ENCODE peak calls at places on chromosome 1, in nine cellular contexts. One of them, this sample, is unnamed.

GRCh38 chr1:85137660-85138059 is 63.2 kb downstream of the SYDE2 start:
- DNase-seq in NCI-H446: peak; percentile 97
- DNase-seq in ACHN: peak; percentile 90
- DNase-seq in NCI-H524: peak; percentile 87
- DNase-seq in transverse colon: peak; percentile 87
- DNase-seq in IMR-90: no peak
- DNase-seq in A549: peak; percentile 10
- DNase-seq in NCI-H748 treated with DMSO at 0.1 percent for 48 hours: peak; percentile 93
- DNase-seq in epithelial cell of proximal tubule: peak; percentile 94
- DNase-seq in this sample: peak; percentile 37

GRCh38 chr1:109252893-109253802 is 3.8 kb downstream of the CELSR2 start:
- DNase-seq in NCI-H446: peak; percentile 95
- DNase-seq in ACHN: peak; percentile 68
- DNase-seq in NCI-H524: no peak
- DNase-seq in transverse colon: peak; percentile 40
- DNase-seq in IMR-90: no peak
- DNase-seq in A549: no peak
- DNase-seq in NCI-H748 treated with DMSO at 0.1 percent for 48 hours: no peak
- DNase-seq in epithelial cell of proximal tubule: no peak
- DNase-seq in this sample: no peak

GRCh38 chr1:169240449-169241242 is 127.0 kb downstream of the NME7 start:
- DNase-seq in NCI-H446: peak; percentile 65
- DNase-seq in ACHN: peak; percentile 25
- DNase-seq in NCI-H524: no peak
- DNase-seq in transverse colon: no peak
- DNase-seq in IMR-90: peak; percentile 44
- DNase-seq in A549: no peak
- DNase-seq in NCI-H748 treated with DMSO at 0.1 percent for 48 hours: no peak
- DNase-seq in epithelial cell of proximal tubule: no peak
- DNase-seq in this sample: no peak

GRCh38 chr1:84929581-84929980 is 36.6 kb upstream of the LPAR3 start:
- DNase-seq in NCI-H446: no peak
- DNase-seq in ACHN: no peak
- DNase-seq in NCI-H524: no peak
- DNase-seq in transverse colon: no peak
- DNase-seq in IMR-90: no peak
- DNase-seq in A549: no peak
- DNase-seq in NCI-H748 treated with DMSO at 0.1 percent for 48 hours: no peak
- DNase-seq in epithelial cell of proximal tubule: no peak
- DNase-seq in this sample: no peak

GRCh38 chr1:78279051-78279450 is 211.7 kb upstream of the PTGFR start:
- DNase-seq in NCI-H446: no peak
- DNase-seq in ACHN: no peak
- DNase-seq in NCI-H524: no peak
- DNase-seq in transverse colon: no peak
- DNase-seq in IMR-90: peak; percentile 98
- DNase-seq in A549: no peak
- DNase-seq in NCI-H748 treated with DMSO at 0.1 percent for 48 hours: no peak
- DNase-seq in epithelial cell of proximal tubule: peak; percentile 95
- DNase-seq in this sample: no peak

GRCh38 chr1:114111731-114112661 is 41.7 kb downstream of the SYT6 start:
- DNase-seq in NCI-H446: peak; percentile 35
- DNase-seq in ACHN: no peak
- DNase-seq in NCI-H524: no peak
- DNase-seq in transverse colon: no peak
- DNase-seq in IMR-90: no peak
- DNase-seq in A549: peak; percentile 15
- DNase-seq in NCI-H748 treated with DMSO at 0.1 percent for 48 hours: no peak
- DNase-seq in epithelial cell of proximal tubule: no peak
- DNase-seq in this sample: no peak

GRCh38 chr1:247373721-247374141 is 42.1 kb upstream of the ZNF496 start:
- DNase-seq in NCI-H446: no peak
- DNase-seq in ACHN: no peak
- DNase-seq in NCI-H524: peak; percentile 14
- DNase-seq in transverse colon: peak; percentile 46
- DNase-seq in IMR-90: peak; percentile 32
- DNase-seq in A549: no peak
- DNase-seq in NCI-H748 treated with DMSO at 0.1 percent for 48 hours: peak; percentile 12
- DNase-seq in epithelial cell of proximal tubule: no peak
- DNase-seq in this sample: peak; percentile 64

GRCh38 chr1:56578963-56579875 is at the start of gene PLPP3:
- DNase-seq in NCI-H446: peak; percentile 85
- DNase-seq in ACHN: peak; percentile 69
- DNase-seq in NCI-H524: peak; percentile 87
- DNase-seq in transverse colon: peak; percentile 83
- DNase-seq in IMR-90: peak; percentile 94
- DNase-seq in A549: peak; percentile 81
- DNase-seq in NCI-H748 treated with DMSO at 0.1 percent for 48 hours: peak; percentile 47
- DNase-seq in epithelial cell of proximal tubule: no peak
- DNase-seq in this sample: peak; percentile 89

GRCh38 chr1:109901508-109902145 is 9.0 kb upstream of the CSF1 start:
- DNase-seq in NCI-H446: no peak
- DNase-seq in ACHN: no peak
- DNase-seq in NCI-H524: no peak
- DNase-seq in transverse colon: peak; percentile 42
- DNase-seq in IMR-90: no peak
- DNase-seq in A549: no peak
- DNase-seq in NCI-H748 treated with DMSO at 0.1 percent for 48 hours: no peak
- DNase-seq in epithelial cell of proximal tubule: peak; percentile 36
- DNase-seq in this sample: no peak

GRCh38 chr1:28781305-28781704 is 30.7 kb upstream of the OPRD1 start:
- DNase-seq in NCI-H446: no peak
- DNase-seq in ACHN: no peak
- DNase-seq in NCI-H524: no peak
- DNase-seq in transverse colon: no peak
- DNase-seq in IMR-90: no peak
- DNase-seq in A549: no peak
- DNase-seq in NCI-H748 treated with DMSO at 0.1 percent for 48 hours: no peak
- DNase-seq in epithelial cell of proximal tubule: no peak
- DNase-seq in this sample: no peak

GRCh38 chr1:203996126-203996525 is 76.8 kb upstream of the SOX13 start:
- DNase-seq in NCI-H446: no peak
- DNase-seq in ACHN: no peak
- DNase-seq in NCI-H524: no peak
- DNase-seq in transverse colon: no peak
- DNase-seq in IMR-90: no peak
- DNase-seq in A549: no peak
- DNase-seq in NCI-H748 treated with DMSO at 0.1 percent for 48 hours: peak; percentile 46
- DNase-seq in epithelial cell of proximal tubule: no peak
- DNase-seq in this sample: no peak

GRCh38 chr1:13224480-13225060 is 1.4 kb downstream of the PRAMEF18 start:
- DNase-seq in NCI-H446: no peak
- DNase-seq in ACHN: no peak
- DNase-seq in NCI-H524: no peak
- DNase-seq in transverse colon: no peak
- DNase-seq in IMR-90: no peak
- DNase-seq in A549: no peak
- DNase-seq in NCI-H748 treated with DMSO at 0.1 percent for 48 hours: no peak
- DNase-seq in epithelial cell of proximal tubule: no peak
- DNase-seq in this sample: no peak

GRCh38 chr1:162144853-162145252 is 75.4 kb downstream of the NOS1AP start:
- DNase-seq in NCI-H446: no peak
- DNase-seq in ACHN: no peak
- DNase-seq in NCI-H524: no peak
- DNase-seq in transverse colon: no peak
- DNase-seq in IMR-90: no peak
- DNase-seq in A549: no peak
- DNase-seq in NCI-H748 treated with DMSO at 0.1 percent for 48 hours: no peak
- DNase-seq in epithelial cell of proximal tubule: no peak
- DNase-seq in this sample: no peak

GRCh38 chr1:222749927-222750326 is 12.9 kb downstream of the FAM177B start:
- DNase-seq in NCI-H446: peak; percentile 9
- DNase-seq in ACHN: no peak
- DNase-seq in NCI-H524: no peak
- DNase-seq in transverse colon: no peak
- DNase-seq in IMR-90: no peak
- DNase-seq in A549: no peak
- DNase-seq in NCI-H748 treated with DMSO at 0.1 percent for 48 hours: no peak
- DNase-seq in epithelial cell of proximal tubule: no peak
- DNase-seq in this sample: no peak

GRCh38 chr1:54887665-54888071 is 673 bp upstream of the DHCR24 start:
- DNase-seq in NCI-H446: peak; percentile 63
- DNase-seq in ACHN: peak; percentile 62
- DNase-seq in NCI-H524: no peak
- DNase-seq in transverse colon: no peak
- DNase-seq in IMR-90: no peak
- DNase-seq in A549: no peak
- DNase-seq in NCI-H748 treated with DMSO at 0.1 percent for 48 hours: no peak
- DNase-seq in epithelial cell of proximal tubule: no peak
- DNase-seq in this sample: peak; percentile 41

GRCh38 chr1:23273450-23274133 is 56.3 kb upstream of the HTR1D start:
- DNase-seq in NCI-H446: peak; percentile 32
- DNase-seq in ACHN: peak; percentile 34
- DNase-seq in NCI-H524: no peak
- DNase-seq in transverse colon: no peak
- DNase-seq in IMR-90: peak; percentile 95
- DNase-seq in A549: peak; percentile 28
- DNase-seq in NCI-H748 treated with DMSO at 0.1 percent for 48 hours: no peak
- DNase-seq in epithelial cell of proximal tubule: no peak
- DNase-seq in this sample: peak; percentile 30

GRCh38 chr1:44029911-44030605 is 1.2 kb downstream of the SLC6A9 start:
- DNase-seq in NCI-H446: peak; percentile 85
- DNase-seq in ACHN: peak; percentile 88
- DNase-seq in NCI-H524: peak; percentile 47
- DNase-seq in transverse colon: peak; percentile 95
- DNase-seq in IMR-90: peak; percentile 86
- DNase-seq in A549: peak; percentile 76
- DNase-seq in NCI-H748 treated with DMSO at 0.1 percent for 48 hours: peak; percentile 86
- DNase-seq in epithelial cell of proximal tubule: no peak
- DNase-seq in this sample: peak; percentile 85

GRCh38 chr1:152244576-152244975 is 20.6 kb upstream of the HRNR start:
- DNase-seq in NCI-H446: no peak
- DNase-seq in ACHN: peak; percentile 39
- DNase-seq in NCI-H524: no peak
- DNase-seq in transverse colon: no peak
- DNase-seq in IMR-90: no peak
- DNase-seq in A549: no peak
- DNase-seq in NCI-H748 treated with DMSO at 0.1 percent for 48 hours: no peak
- DNase-seq in epithelial cell of proximal tubule: no peak
- DNase-seq in this sample: no peak

GRCh38 chr1:15418811-15419515 is 9.3 kb downstream of the EFHD2 start:
- DNase-seq in NCI-H446: peak; percentile 24
- DNase-seq in ACHN: peak; percentile 50
- DNase-seq in NCI-H524: no peak
- DNase-seq in transverse colon: no peak
- DNase-seq in IMR-90: no peak
- DNase-seq in A549: no peak
- DNase-seq in NCI-H748 treated with DMSO at 0.1 percent for 48 hours: no peak
- DNase-seq in epithelial cell of proximal tubule: no peak
- DNase-seq in this sample: no peak

GRCh38 chr1:219772265-219773036 is 155.9 kb downstream of the SLC30A10 start:
- DNase-seq in NCI-H446: no peak
- DNase-seq in ACHN: no peak
- DNase-seq in NCI-H524: no peak
- DNase-seq in transverse colon: no peak
- DNase-seq in IMR-90: no peak
- DNase-seq in A549: no peak
- DNase-seq in NCI-H748 treated with DMSO at 0.1 percent for 48 hours: no peak
- DNase-seq in epithelial cell of proximal tubule: no peak
- DNase-seq in this sample: no peak

GRCh38 chr1:17438977-17439249 is 564 bp downstream of the RCC2 start:
- DNase-seq in NCI-H446: no peak
- DNase-seq in ACHN: no peak
- DNase-seq in NCI-H524: no peak
- DNase-seq in transverse colon: no peak
- DNase-seq in IMR-90: no peak
- DNase-seq in A549: no peak
- DNase-seq in NCI-H748 treated with DMSO at 0.1 percent for 48 hours: no peak
- DNase-seq in epithelial cell of proximal tubule: no peak
- DNase-seq in this sample: no peak

GRCh38 chr1:94787676-94788075 is 32.5 kb upstream of the SLC44A3 start:
- DNase-seq in NCI-H446: no peak
- DNase-seq in ACHN: no peak
- DNase-seq in NCI-H524: no peak
- DNase-seq in transverse colon: no peak
- DNase-seq in IMR-90: no peak
- DNase-seq in A549: no peak
- DNase-seq in NCI-H748 treated with DMSO at 0.1 percent for 48 hours: no peak
- DNase-seq in epithelial cell of proximal tubule: no peak
- DNase-seq in this sample: no peak

GRCh38 chr1:174786760-174787159 is 213.0 kb upstream of the CACYBP start:
- DNase-seq in NCI-H446: no peak
- DNase-seq in ACHN: no peak
- DNase-seq in NCI-H524: no peak
- DNase-seq in transverse colon: no peak
- DNase-seq in IMR-90: no peak
- DNase-seq in A549: no peak
- DNase-seq in NCI-H748 treated with DMSO at 0.1 percent for 48 hours: no peak
- DNase-seq in epithelial cell of proximal tubule: no peak
- DNase-seq in this sample: no peak

GRCh38 chr1:28509705-28510349 is 4.0 kb downstream of the RCC1 start:
- DNase-seq in NCI-H446: no peak
- DNase-seq in ACHN: no peak
- DNase-seq in NCI-H524: no peak
- DNase-seq in transverse colon: no peak
- DNase-seq in IMR-90: no peak
- DNase-seq in A549: no peak
- DNase-seq in NCI-H748 treated with DMSO at 0.1 percent for 48 hours: no peak
- DNase-seq in epithelial cell of proximal tubule: no peak
- DNase-seq in this sample: no peak

GRCh38 chr1:906532-907420 is 16.9 kb upstream of the SAMD11 start:
- DNase-seq in NCI-H446: no peak
- DNase-seq in ACHN: peak; percentile 70
- DNase-seq in NCI-H524: no peak
- DNase-seq in transverse colon: peak; percentile 75
- DNase-seq in IMR-90: peak; percentile 64
- DNase-seq in A549: no peak
- DNase-seq in NCI-H748 treated with DMSO at 0.1 percent for 48 hours: no peak
- DNase-seq in epithelial cell of proximal tubule: no peak
- DNase-seq in this sample: peak; percentile 19

GRCh38 chr1:62281922-62282555 is 37.2 kb downstream of the KANK4 start:
- DNase-seq in NCI-H446: no peak
- DNase-seq in ACHN: no peak
- DNase-seq in NCI-H524: no peak
- DNase-seq in transverse colon: no peak
- DNase-seq in IMR-90: no peak
- DNase-seq in A549: no peak
- DNase-seq in NCI-H748 treated with DMSO at 0.1 percent for 48 hours: no peak
- DNase-seq in epithelial cell of proximal tubule: no peak
- DNase-seq in this sample: no peak

GRCh38 chr1:194684636-194685035 is 1498.2 kb upstream of the B3GALT2 start:
- DNase-seq in NCI-H446: no peak
- DNase-seq in ACHN: no peak
- DNase-seq in NCI-H524: no peak
- DNase-seq in transverse colon: no peak
- DNase-seq in IMR-90: peak; percentile 22
- DNase-seq in A549: no peak
- DNase-seq in NCI-H748 treated with DMSO at 0.1 percent for 48 hours: no peak
- DNase-seq in epithelial cell of proximal tubule: no peak
- DNase-seq in this sample: no peak

GRCh38 chr1:44405804-44406743 is 1.0 kb downstream of the RNF220 start:
- DNase-seq in NCI-H446: no peak
- DNase-seq in ACHN: no peak
- DNase-seq in NCI-H524: no peak
- DNase-seq in transverse colon: no peak
- DNase-seq in IMR-90: no peak
- DNase-seq in A549: peak; percentile 33
- DNase-seq in NCI-H748 treated with DMSO at 0.1 percent for 48 hours: no peak
- DNase-seq in epithelial cell of proximal tubule: no peak
- DNase-seq in this sample: no peak

GRCh38 chr1:157167437-157167836 is 29.2 kb upstream of the ETV3 start:
- DNase-seq in NCI-H446: no peak
- DNase-seq in ACHN: no peak
- DNase-seq in NCI-H524: no peak
- DNase-seq in transverse colon: no peak
- DNase-seq in IMR-90: no peak
- DNase-seq in A549: no peak
- DNase-seq in NCI-H748 treated with DMSO at 0.1 percent for 48 hours: no peak
- DNase-seq in epithelial cell of proximal tubule: no peak
- DNase-seq in this sample: no peak

GRCh38 chr1:183739082-183739481 is 65.8 kb upstream of the RGL1 start:
- DNase-seq in NCI-H446: no peak
- DNase-seq in ACHN: no peak
- DNase-seq in NCI-H524: no peak
- DNase-seq in transverse colon: no peak
- DNase-seq in IMR-90: no peak
- DNase-seq in A549: no peak
- DNase-seq in NCI-H748 treated with DMSO at 0.1 percent for 48 hours: no peak
- DNase-seq in epithelial cell of proximal tubule: no peak
- DNase-seq in this sample: no peak

GRCh38 chr1:232978091-232978634 is 27.8 kb downstream of the NTPCR start:
- DNase-seq in NCI-H446: no peak
- DNase-seq in ACHN: no peak
- DNase-seq in NCI-H524: no peak
- DNase-seq in transverse colon: no peak
- DNase-seq in IMR-90: peak; percentile 52
- DNase-seq in A549: no peak
- DNase-seq in NCI-H748 treated with DMSO at 0.1 percent for 48 hours: no peak
- DNase-seq in epithelial cell of proximal tubule: no peak
- DNase-seq in this sample: no peak